ENCODE peak calls at places on chromosomes 12 and 14, in five cellular contexts. Z is NK-92 treated with Interleukin-12 subunit alpha and Interleukin-12 subunit beta, amount 100 ng/mL, for 24 hours; E is CD8-positive, alpha-beta T cell; Y is NCI-H1092; X is iPS-NIHi11. C is an unnamed sample.

GRCh38 chr14:55265197-55265596 is 6.0 kb upstream of the FBXO34 start:
- DNase-seq in Z (no peak), E (no peak), Y (no peak), X (no peak), C (no peak)

GRCh38 chr12:96136129-96136528 is 58.0 kb upstream of the ELK3 start:
- DNase-seq in Z (no peak), E (no peak), Y (no peak), X (no peak), C (no peak)

GRCh38 chr12:92470608-92471021 is 232.2 kb upstream of the PLEKHG7 start:
- DNase-seq in Z (no peak), E (no peak), Y (no peak), X (no peak), C (no peak)

GRCh38 chr12:109737631-109738030 is 24.0 kb downstream of the FAM222A start:
- DNase-seq in Z (no peak), E (no peak), Y (no peak), X (no peak), C (no peak)

GRCh38 chr12:104494137-104494815 is 37.5 kb downstream of the CHST11 start:
- DNase-seq in Z (no peak), E (peak), Y (no peak), X (no peak), C (no peak)

GRCh38 chr12:3214508-3215365 is 137.6 kb downstream of the TSPAN9 start:
- DNase-seq in Z (no peak), E (no peak), Y (peak), X (peak), C (peak)

GRCh38 chr14:69812725-69813124 is 15.7 kb upstream of the SLC10A1 start:
- DNase-seq in Z (no peak), E (no peak), Y (peak), X (no peak), C (no peak)

GRCh38 chr14:52950410-52950897 is 396 bp downstream of the FERMT2 start:
- DNase-seq in Z (no peak), E (peak), Y (peak), X (peak), C (peak)

GRCh38 chr12:22283006-22283506 is 51.5 kb downstream of the ST8SIA1 start:
- DNase-seq in Z (no peak), E (no peak), Y (no peak), X (no peak), C (no peak)

GRCh38 chr14:61596985-61597384 is 98.3 kb upstream of the HIF1A start:
- DNase-seq in Z (no peak), E (no peak), Y (no peak), X (no peak), C (no peak)

GRCh38 chr12:7907009-7907408 is 29.0 kb downstream of the SLC2A3 start:
- DNase-seq in Z (no peak), E (no peak), Y (no peak), X (peak), C (no peak)